ENCODE peak calls at places on chromosomes 5 and 9, in nine cellular contexts. M is stomach, Y is IMR-90, J is sigmoid colon, T is A549, V is HepG2, C is Peyer's patch, D is uterus, F is testis. A is an unnamed sample. For H3K9me3, the result is how much of the 10 kb centered on the place peaks cover.

GRCh38 chr5:16894236-16895057 is 41.6 kb downstream of the MYO10 start:
- DNase-seq in M (peak), Y (peak), J (no peak), T (peak), V (peak), C (no peak), D (no peak), F (no peak), A (no peak)

GRCh38 chr5:130651440-130651839 is 513.6 kb downstream of the HINT1 start:
- DNase-seq in M (no peak), Y (no peak), J (no peak), T (no peak), V (no peak), C (no peak), D (no peak), F (no peak), A (no peak)

GRCh38 chr5:90446961-90447360 is 27.6 kb downstream of the MBLAC2 start:
- DNase-seq in M (no peak), Y (peak), J (no peak), T (no peak), V (no peak), C (no peak), D (no peak), F (no peak), A (no peak)

GRCh38 chr5:176619203-176619568 is 9.2 kb upstream of the GPRIN1 start:
- DNase-seq in M (peak), Y (peak), J (no peak), T (peak), V (peak), C (peak), D (no peak), F (peak), A (peak)

GRCh38 chr5:37721447-37721871 is 118.4 kb downstream of the GDNF start:
- DNase-seq in M (no peak), Y (peak), J (no peak), T (no peak), V (no peak), C (no peak), D (no peak), F (no peak), A (no peak)

GRCh38 chr5:32076699-32077695 is 97.1 kb downstream of the GOLPH3 start:
- DNase-seq in M (peak), Y (peak), J (no peak), T (peak), V (peak), C (no peak), D (peak), F (peak), A (peak)

GRCh38 chr5:153081385-153081784 is 409.1 kb upstream of the GRIA1 start:
- DNase-seq in M (no peak), Y (no peak), J (no peak), T (no peak), V (no peak), C (no peak), D (no peak), F (no peak), A (no peak)

GRCh38 chr9:95627802-95628201 is 111.0 kb upstream of the PTCH1 start:
- DNase-seq in M (no peak), Y (no peak), J (no peak), T (no peak), V (no peak), C (no peak), D (no peak), F (no peak), A (no peak)

GRCh38 chr9:129220771-129221170 is 42.7 kb upstream of the IER5L start:
- DNase-seq in M (no peak), Y (no peak), J (no peak), T (no peak), V (no peak), C (no peak), D (no peak), F (no peak), A (no peak)

GRCh38 chr5:98570010-98570409 is 203.5 kb upstream of the RGMB start:
- DNase-seq in M (no peak), Y (peak), J (no peak), T (no peak), V (no peak), C (no peak), D (no peak), F (no peak), A (no peak)

GRCh38 chr9:114856942-114857315 is 51.1 kb upstream of the TNFSF15 start:
- DNase-seq in M (no peak), Y (peak), J (no peak), T (no peak), V (no peak), C (no peak), D (no peak), F (no peak), A (no peak)

GRCh38 chr5:127351418-127351817 is 60.8 kb downstream of the MEGF10 start:
- DNase-seq in M (no peak), Y (no peak), J (no peak), T (no peak), V (no peak), C (no peak), D (no peak), F (no peak), A (no peak)

GRCh38 chr5:107604990-107605389 is 65.7 kb downstream of the EFNA5 start:
- DNase-seq in M (no peak), Y (peak), J (no peak), T (no peak), V (no peak), C (no peak), D (no peak), F (no peak), A (no peak)

GRCh38 chr5:58077966-58078365 is 381.9 kb downstream of the PLK2 start:
- DNase-seq in M (no peak), Y (no peak), J (no peak), T (no peak), V (no peak), C (no peak), D (no peak), F (no peak), A (no peak)

GRCh38 chr5:90170231-90170630 is 239.3 kb downstream of the CETN3 start:
- DNase-seq in M (no peak), Y (no peak), J (no peak), T (no peak), V (no peak), C (no peak), D (no peak), F (no peak), A (no peak)

GRCh38 chr9:35186524-35186923 is 24.7 kb downstream of the UNC13B start:
- DNase-seq in M (no peak), Y (no peak), J (no peak), T (no peak), V (no peak), C (no peak), D (no peak), F (no peak), A (no peak)

GRCh38 chr9:132583584-132584304 is 1.3 kb downstream of the BARHL1 start:
- DNase-seq in M (no peak), Y (no peak), J (no peak), T (no peak), V (no peak), C (no peak), D (no peak), F (no peak), A (no peak)

GRCh38 chr5:124599048-124599973 is 147.1 kb downstream of the ZNF608 start:
- DNase-seq in M (peak), Y (peak), J (no peak), T (peak), V (peak), C (peak), D (no peak), F (peak), A (no peak)

GRCh38 chr5:80249876-80250275 is 6.0 kb downstream of the SERINC5 start:
- DNase-seq in M (no peak), Y (no peak), J (no peak), T (no peak), V (no peak), C (no peak), D (no peak), F (no peak), A (no peak)

GRCh38 chr5:126597156-126597555 is 2.1 kb upstream of the ALDH7A1 start:
- DNase-seq in M (no peak), Y (peak), J (no peak), T (peak), V (peak), C (no peak), D (no peak), F (no peak), A (no peak)

GRCh38 chr5:67290620-67291019 is 94.0 kb upstream of the CD180 start:
- DNase-seq in M (no peak), Y (no peak), J (no peak), T (no peak), V (no peak), C (no peak), D (no peak), F (no peak), A (no peak)

GRCh38 chr5:7420506-7421280 is 24.8 kb downstream of the ADCY2 start:
- DNase-seq in M (no peak), Y (no peak), J (no peak), T (no peak), V (no peak), C (no peak), D (no peak), F (no peak), A (no peak)

GRCh38 chr9:127057970-127058644 is 64.3 kb downstream of the ANGPTL2 start:
- DNase-seq in M (peak), Y (peak), J (no peak), T (no peak), V (no peak), C (no peak), D (no peak), F (no peak), A (peak)

GRCh38 chr9:94586316-94586715 is 7.3 kb downstream of the FBP2 start:
- DNase-seq in M (no peak), Y (no peak), J (no peak), T (no peak), V (no peak), C (no peak), D (no peak), F (no peak), A (no peak)

GRCh38 chr5:82295959-82296557 is 17.9 kb upstream of the RPS23 start:
- DNase-seq in M (no peak), Y (no peak), J (no peak), T (no peak), V (no peak), C (no peak), D (no peak), F (no peak), A (no peak)

GRCh38 chr9:124899845-124900244 is 37.9 kb downstream of the ARPC5L start:
- DNase-seq in M (no peak), Y (no peak), J (no peak), T (no peak), V (no peak), C (no peak), D (no peak), F (no peak), A (no peak)

GRCh38 chr9:34431661-34432060 is 26.7 kb downstream of the FAM219A start:
- DNase-seq in M (peak), Y (no peak), J (no peak), T (no peak), V (no peak), C (no peak), D (no peak), F (no peak), A (no peak)

GRCh38 chr9:83066771-83067170 is 3.8 kb upstream of the RASEF start:
- DNase-seq in M (no peak), Y (peak), J (no peak), T (peak), V (no peak), C (no peak), D (no peak), F (no peak), A (no peak)

GRCh38 chr5:126433708-126434107 is 10.5 kb downstream of the GRAMD2B start:
- DNase-seq in M (no peak), Y (peak), J (no peak), T (no peak), V (no peak), C (no peak), D (no peak), F (no peak), A (no peak)

GRCh38 chr5:150070821-150071220 is 15.5 kb downstream of the CSF1R start:
- DNase-seq in M (no peak), Y (no peak), J (no peak), T (no peak), V (no peak), C (no peak), D (no peak), F (no peak), A (no peak)

GRCh38 chr5:88883059-88883565 is at the start of gene MEF2C:
- DNase-seq in M (peak), Y (peak), J (peak), T (peak), V (no peak), C (peak), D (peak), F (peak), A (peak)

GRCh38 chr9:37961346-37961745 is 57.4 kb upstream of the SLC25A51 start:
- DNase-seq in M (no peak), Y (no peak), J (no peak), T (no peak), V (no peak), C (no peak), D (no peak), F (no peak), A (no peak)

GRCh38 chr9:347667-348292 is 133.1 kb downstream of the DOCK8 start:
- DNase-seq in M (no peak), Y (peak), J (no peak), T (peak), V (peak), C (no peak), D (no peak), F (no peak), A (no peak)

GRCh38 chr9:34079181-34079580 is 30.5 kb upstream of the UBAP2 start:
- DNase-seq in M (no peak), Y (peak), J (no peak), T (peak), V (no peak), C (no peak), D (no peak), F (no peak), A (no peak)

GRCh38 chr5:94702729-94703128 is 84.3 kb downstream of the SLF1 start:
- DNase-seq in M (no peak), Y (no peak), J (no peak), T (no peak), V (no peak), C (no peak), D (no peak), F (no peak), A (no peak)

DNA sequence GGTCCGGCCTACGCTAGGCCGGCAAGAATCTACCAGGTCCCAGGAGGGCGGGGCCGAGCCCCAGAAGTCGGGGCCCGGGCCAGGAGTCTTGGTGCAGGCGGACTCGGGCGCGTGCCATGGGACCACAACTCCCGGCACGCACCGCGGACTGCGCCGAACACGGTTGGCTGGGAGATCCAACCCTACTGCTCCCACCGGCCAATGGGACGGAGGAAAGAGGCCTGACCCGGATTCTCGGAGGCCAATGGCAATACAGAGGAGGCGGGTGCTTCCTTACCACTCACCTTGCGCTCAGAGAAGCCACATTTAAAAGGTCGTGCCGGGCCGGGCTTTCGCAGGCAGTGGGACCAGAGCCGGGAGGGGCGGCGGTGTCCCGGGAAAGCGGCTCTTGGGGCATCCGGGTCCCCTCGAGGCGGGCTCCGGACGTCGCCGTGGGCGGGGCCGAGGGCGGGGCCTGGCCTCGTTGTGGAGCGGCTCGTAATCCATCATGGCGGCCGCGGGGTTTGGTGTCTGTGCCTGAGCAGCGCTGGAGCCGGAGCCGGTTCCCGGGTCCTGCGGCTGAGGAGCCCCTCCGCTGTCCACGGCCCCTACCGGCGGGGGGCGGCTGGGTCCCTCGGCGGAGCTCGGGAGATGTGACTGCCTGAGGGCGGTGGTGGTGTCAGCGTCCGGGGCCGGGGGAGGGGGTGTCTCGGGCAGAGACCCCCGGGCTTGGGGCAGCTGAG is 19.1 kb downstream of the EXOSC2 start:
- DNase-seq in M (peak), Y (peak), J (peak), T (peak), V (peak), C (peak), D (peak), F (peak), A (peak)
- TF ChIP-seq POLR2A in M (no peak), Y (peak), J (peak), T (peak), V (peak), C (peak), D (peak), F (peak), A (peak)

GRCh38 chr5:2902186-2902585 is 150.7 kb upstream of the IRX2 start:
- DNase-seq in M (no peak), Y (no peak), J (no peak), T (no peak), V (no peak), C (no peak), D (no peak), F (no peak), A (no peak)

GRCh38 chr5:2901096-2901495 is 149.6 kb upstream of the IRX2 start:
- DNase-seq in M (no peak), Y (no peak), J (no peak), T (no peak), V (no peak), C (no peak), D (no peak), F (no peak), A (no peak)

GRCh38 chr5:2902742-2903297 is 151.3 kb upstream of the IRX2 start:
- DNase-seq in M (no peak), Y (no peak), J (no peak), T (no peak), V (no peak), C (no peak), D (no peak), F (no peak), A (peak)

GRCh38 chr5:2900360-2900759 is 148.9 kb upstream of the IRX2 start:
- DNase-seq in M (no peak), Y (no peak), J (no peak), T (no peak), V (no peak), C (no peak), D (no peak), F (no peak), A (no peak)

GRCh38 chr5:2901511-2901910 is 150.0 kb upstream of the IRX2 start:
- DNase-seq in M (no peak), Y (no peak), J (no peak), T (no peak), V (no peak), C (no peak), D (no peak), F (no peak), A (no peak)
- H3K9me3 ChIP-seq in M (under half), Y (half or more), J (under half), T (under half), V (under half), C (under half), D (under half), F (under half), A (under half)

GRCh38 chr5:180636016-180636402 is 13.4 kb downstream of the FLT4 start:
- DNase-seq in M (no peak), Y (no peak), J (peak), T (no peak), V (no peak), C (no peak), D (no peak), F (no peak), A (no peak)
- TF ChIP-seq POLR2A in M (no peak), Y (no peak), J (no peak), T (no peak), V (no peak), C (no peak), D (no peak), F (no peak), A (no peak)

GRCh38 chr5:141419074-141419880 is 1.6 kb upstream of the PCDHGA11 start:
- DNase-seq in M (no peak), Y (no peak), J (no peak), T (no peak), V (no peak), C (no peak), D (no peak), F (no peak), A (no peak)
- H3K9me3 ChIP-seq in M (half or more), Y (half or more), J (half or more), T (half or more), V (under half), C (under half), D (half or more), F (under half), A (under half)